ENCODE peak calls at places on chromosomes 11 and 22, in eight cellular contexts. Y, J, L, T, O, R, Q and C are unnamed samples.

GRCh38 chr22:49807780-49808708 is 19.6 kb downstream of the BRD1 start:
- DNase-seq in J (no peak), R (no peak), Q (no peak), L (peak), T (no peak), Y (no peak), O (no peak), C (no peak)

GRCh38 chr11:10564692-10565318 is 3.7 kb downstream of the LYVE1 start:
- DNase-seq in T (no peak), Y (no peak), J (no peak), Q (no peak), O (no peak), R (peak), L (peak), C (no peak)

GRCh38 chr11:6609502-6610015 is 2.5 kb downstream of the TAF10 start:
- DNase-seq in Q (no peak), R (no peak), T (no peak), J (no peak), L (no peak), O (peak), Y (no peak), C (no peak)

GRCh38 chr11:116084511-116084910 is 580.3 kb upstream of the CADM1 start:
- DNase-seq in Y (no peak), Q (no peak), T (no peak), O (no peak), R (no peak), J (no peak), L (no peak), C (no peak)

GRCh38 chr11:36743039-36743438 is 145.0 kb upstream of the RAG2 start:
- DNase-seq in R (peak), L (no peak), Y (no peak), Q (no peak), T (no peak), J (no peak), O (no peak), C (no peak)

GRCh38 chr22:44305888-44306287 is 6.9 kb downstream of the SHISAL1 start:
- DNase-seq in O (no peak), J (no peak), T (no peak), Y (no peak), L (no peak), R (no peak), Q (no peak), C (no peak)

GRCh38 chr11:46107780-46108179 is 13.5 kb downstream of the PHF21A start:
- DNase-seq in O (no peak), Q (no peak), Y (no peak), T (no peak), R (no peak), L (no peak), J (no peak), C (no peak)

GRCh38 chr22:37485006-37485713 is 1.0 kb downstream of the MFNG start:
- DNase-seq in Y (no peak), O (no peak), Q (no peak), J (no peak), L (no peak), R (peak), T (no peak), C (no peak)

GRCh38 chr11:95337175-95337957 is 106.4 kb upstream of the SESN3 start:
- DNase-seq in J (peak), O (peak), Y (peak), T (peak), L (peak), R (peak), Q (no peak), C (no peak)

GRCh38 chr11:31817054-31817620 is 6.0 kb upstream of the PAX6 start:
- DNase-seq in O (no peak), T (no peak), L (no peak), J (no peak), R (no peak), Y (no peak), Q (no peak), C (no peak)

GRCh38 chr22:22593964-22594656 is 35.0 kb upstream of the PRAME start:
- DNase-seq in O (peak), L (peak), Y (peak), J (peak), Q (no peak), T (peak), R (peak), C (no peak)

GRCh38 chr11:66363805-66364535 is 7.6 kb downstream of the SLC29A2 start:
- DNase-seq in J (no peak), Y (no peak), T (peak), L (peak), Q (no peak), O (peak), R (peak), C (no peak)

GRCh38 chr22:37896181-37896592 is 9.9 kb upstream of the MICALL1 start:
- DNase-seq in J (no peak), T (no peak), Y (no peak), O (peak), Q (no peak), L (peak), R (peak), C (no peak)

GRCh38 chr11:59668188-59668949 is 468 bp downstream of the PATL1 start:
- DNase-seq in O (peak), Q (no peak), L (peak), Y (peak), R (peak), J (peak), T (peak), C (no peak)

GRCh38 chr22:40509401-40510134 is 127.0 kb downstream of the MRTFA start:
- DNase-seq in R (no peak), T (peak), Q (peak), L (peak), O (peak), J (peak), Y (no peak), C (peak)

GRCh38 chr11:47448566-47449427 is at the start of gene RAPSN:
- DNase-seq in R (no peak), Y (no peak), J (no peak), Q (no peak), O (no peak), T (no peak), L (no peak), C (no peak)

GRCh38 chr11:57426439-57426753 is 525 bp downstream of the SLC43A3 start:
- DNase-seq in T (no peak), Q (no peak), L (no peak), O (no peak), Y (no peak), R (peak), J (no peak), C (no peak)

GRCh38 chr11:6572215-6572614 is 31.2 kb downstream of the RRP8 start:
- DNase-seq in O (no peak), J (peak), L (peak), R (no peak), Q (no peak), T (no peak), Y (no peak), C (peak)

GRCh38 chr11:117945047-117945820 is 16.0 kb upstream of the TMPRSS13 start:
- DNase-seq in R (peak), O (no peak), T (peak), L (no peak), Q (no peak), J (no peak), Y (no peak), C (no peak)

GRCh38 chr11:494761-495536 is 12.1 kb downstream of the RNH1 start:
- DNase-seq in R (no peak), L (no peak), T (no peak), O (no peak), Y (no peak), Q (no peak), J (no peak), C (no peak)

GRCh38 chr11:14645985-14646900 is 2.6 kb downstream of the PDE3B start:
- DNase-seq in Q (no peak), R (no peak), Y (no peak), T (no peak), L (no peak), J (no peak), O (no peak), C (no peak)

GRCh38 chr11:34654491-34655334 is 33.8 kb downstream of the EHF start:
- DNase-seq in L (peak), J (peak), O (no peak), Q (no peak), R (no peak), T (peak), Y (peak), C (no peak)

GRCh38 chr11:35549787-35550186 is 24.4 kb upstream of the PAMR1 start:
- DNase-seq in J (peak), L (peak), Q (peak), T (peak), R (no peak), O (no peak), Y (no peak), C (peak)

GRCh38 chr11:12677131-12677530 is 2.9 kb downstream of the TEAD1 start:
- DNase-seq in L (peak), Y (no peak), J (no peak), Q (no peak), O (no peak), T (no peak), R (no peak), C (no peak)

GRCh38 chr22:39493759-39494158 is 8.3 kb upstream of the MIEF1 start:
- DNase-seq in T (no peak), R (no peak), Y (no peak), O (no peak), J (peak), Q (no peak), L (peak), C (peak)

GRCh38 chr22:20084547-20085413 is 4.7 kb downstream of the DGCR8 start:
- DNase-seq in J (no peak), Q (no peak), R (no peak), O (no peak), T (no peak), Y (no peak), L (peak), C (no peak)

GRCh38 chr11:132453411-132453810 is 1078.9 kb downstream of the OPCML start:
- DNase-seq in Y (no peak), Q (no peak), L (no peak), R (no peak), O (no peak), J (peak), T (no peak), C (no peak)

GRCh38 chr11:65551572-65552398 is 6.4 kb downstream of the LTBP3 start:
- DNase-seq in Q (no peak), T (peak), J (no peak), Y (no peak), O (peak), L (no peak), R (peak), C (no peak)

GRCh38 chr11:122422707-122423106 is 232.8 kb upstream of the UBASH3B start:
- DNase-seq in Y (no peak), J (no peak), R (no peak), T (no peak), O (no peak), L (peak), Q (no peak), C (no peak)

GRCh38 chr22:43879901-43880742 is 11.7 kb downstream of the PNPLA5 start:
- DNase-seq in Y (no peak), R (no peak), Q (no peak), J (no peak), T (no peak), O (no peak), L (no peak), C (no peak)

GRCh38 chr11:83493918-83494317 is 207.8 kb upstream of the CCDC90B start:
- DNase-seq in J (no peak), O (no peak), L (no peak), Y (no peak), T (no peak), R (no peak), Q (no peak), C (no peak)

GRCh38 chr11:119347940-119348339 is 1.4 kb upstream of the MFRP start:
- DNase-seq in R (no peak), J (no peak), Q (no peak), L (no peak), T (no peak), Y (no peak), O (no peak), C (no peak)

GRCh38 chr11:76763573-76764348 is 19.4 kb upstream of the TSKU start:
- DNase-seq in Y (no peak), R (no peak), J (peak), Q (no peak), L (peak), O (no peak), T (no peak), C (peak)

GRCh38 chr11:12674571-12674935 is 332 bp downstream of the TEAD1 start:
- DNase-seq in R (peak), T (no peak), Q (no peak), J (no peak), Y (no peak), L (no peak), O (no peak), C (no peak)

GRCh38 chr11:46295312-46295995 is 18.0 kb downstream of the CREB3L1 start:
- DNase-seq in L (peak), J (peak), T (peak), Y (peak), Q (no peak), R (peak), O (no peak), C (no peak)

GRCh38 chr22:35319244-35319985 is 19.7 kb downstream of the TOM1 start:
- DNase-seq in T (no peak), J (no peak), O (no peak), L (no peak), R (no peak), Q (no peak), Y (no peak), C (no peak)

GRCh38 chr11:9219115-9219514 is 46.0 kb downstream of the DENND5A start:
- DNase-seq in O (no peak), Y (no peak), R (no peak), Q (no peak), L (peak), T (no peak), J (no peak), C (no peak)

GRCh38 chr11:45877221-45877620 is 8.2 kb upstream of the MAPK8IP1 start:
- DNase-seq in T (no peak), R (no peak), L (no peak), J (no peak), Y (no peak), Q (no peak), O (no peak), C (no peak)

GRCh38 chr22:46075764-46076531 is 74.4 kb upstream of the PPARA start:
- DNase-seq in R (no peak), L (no peak), Y (peak), T (no peak), J (no peak), Q (no peak), O (no peak), C (no peak)
- H3K4me3 ChIP-seq in R (no peak), L (peak), Y (peak), T (peak), J (peak), Q (peak), O (peak), C (peak)

DNA sequence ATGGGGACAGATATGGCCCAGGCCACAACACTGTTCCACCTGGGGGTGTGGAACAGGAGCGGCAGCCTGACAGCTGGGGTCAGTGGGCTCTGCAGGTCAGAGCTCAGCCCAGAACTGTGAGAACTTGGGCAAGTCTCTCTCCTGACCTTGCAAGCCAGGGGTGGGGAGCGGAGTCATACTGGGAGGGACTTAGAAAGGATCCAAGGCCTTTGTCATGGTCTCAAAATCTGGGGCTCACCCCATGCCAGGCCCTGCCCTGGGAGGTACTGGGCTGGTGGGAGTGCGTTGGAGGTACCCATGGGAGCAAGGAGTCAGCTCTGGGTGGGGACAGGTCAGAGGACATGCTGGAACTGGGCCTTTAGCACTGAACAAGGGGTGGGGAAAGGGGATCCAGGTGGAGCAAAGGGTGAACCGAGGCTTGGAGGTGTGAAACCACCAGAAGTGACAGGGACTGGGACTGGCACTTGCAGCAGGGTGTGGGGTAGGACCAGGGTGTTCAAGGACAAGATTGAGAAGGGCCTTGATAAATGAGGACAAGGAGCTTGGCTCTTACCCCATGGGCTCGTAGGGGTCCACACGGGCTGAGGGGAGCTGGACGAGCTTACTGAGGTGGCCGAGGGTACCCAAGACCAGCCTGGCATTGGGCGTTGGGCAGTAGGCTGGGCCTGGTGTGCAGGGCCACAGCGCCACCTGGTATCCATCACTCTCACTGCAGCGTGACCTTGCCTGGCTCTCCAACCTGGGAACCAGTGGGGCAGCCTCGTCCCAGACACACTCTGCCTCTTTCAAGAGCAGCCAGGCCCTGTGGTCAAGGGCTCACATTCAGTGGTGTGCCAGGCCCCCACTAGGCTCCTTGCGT is 7.4 kb upstream of the PMM1 start:
- DNase-seq in O (peak), Q (no peak), R (peak), Y (no peak), L (peak), J (peak), T (peak), C (no peak)
- TF ChIP-seq CTCF in O (peak), Q (peak), R (peak), Y (peak), L (peak), J (peak), T (peak), C (peak)

GRCh38 chr11:69275178-69275577 is 18.8 kb upstream of the MYEOV start:
- DNase-seq in J (no peak), O (no peak), L (no peak), R (no peak), Y (no peak), Q (no peak), T (no peak), C (no peak)

GRCh38 chr11:69274531-69275016 is 19.4 kb upstream of the MYEOV start:
- DNase-seq in Y (no peak), J (no peak), T (peak), Q (no peak), L (no peak), R (no peak), O (peak), C (no peak)

GRCh38 chr11:69276165-69276564 is 17.8 kb upstream of the MYEOV start:
- DNase-seq in J (no peak), Y (no peak), L (no peak), Q (no peak), O (no peak), T (no peak), R (no peak), C (no peak)

GRCh38 chr11:69278091-69278867 is 15.7 kb upstream of the MYEOV start:
- DNase-seq in O (peak), T (peak), J (peak), R (no peak), Q (no peak), L (no peak), Y (no peak), C (no peak)

DNA sequence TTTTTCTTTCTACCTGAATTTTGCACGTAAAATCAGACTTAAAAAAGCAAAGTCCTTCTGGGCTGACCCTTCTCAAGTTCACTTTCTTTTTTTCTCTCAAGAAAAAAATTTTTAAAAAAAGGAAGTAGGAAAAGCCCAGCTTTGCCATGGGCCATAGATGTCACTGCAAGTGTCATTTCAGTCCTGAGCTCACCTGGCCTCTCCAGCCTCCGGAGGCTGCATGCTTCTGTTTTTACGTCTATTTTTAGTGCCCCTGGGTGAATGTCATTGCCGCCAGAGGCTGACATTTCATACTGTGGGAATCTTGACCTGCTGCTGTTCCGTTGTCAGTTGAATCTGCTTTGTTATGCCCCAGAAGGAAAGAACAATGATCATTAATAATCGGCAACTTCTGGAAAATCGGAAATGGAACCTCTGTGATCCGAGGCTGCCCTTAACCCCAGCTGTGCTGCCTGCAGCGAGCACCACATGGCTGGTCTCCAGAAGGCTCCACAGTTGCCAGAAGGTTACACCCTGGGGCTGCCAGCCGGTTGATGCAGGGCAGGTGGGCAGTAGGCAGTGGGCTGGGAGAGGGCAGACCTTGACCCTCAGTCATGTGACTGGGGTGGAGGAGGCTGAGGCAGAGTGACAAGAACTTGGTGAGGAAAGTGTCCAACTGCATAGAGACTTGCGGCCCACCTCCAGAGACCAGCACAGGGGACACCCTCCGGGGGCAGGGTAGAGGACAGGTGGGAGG is 16.7 kb upstream of the MYEOV start:
- DNase-seq in T (no peak), L (no peak), J (no peak), Y (no peak), R (peak), O (peak), Q (no peak), C (no peak)
- H3K4me3 ChIP-seq in T (no peak), L (no peak), J (no peak), Y (no peak), R (no peak), O (no peak), Q (no peak), C (no peak)

GRCh38 chr11:60765355-60765754 is 8.7 kb downstream of the MS4A15 start:
- DNase-seq in Q (no peak), L (no peak), J (no peak), R (peak), O (no peak), T (no peak), Y (no peak), C (no peak)

GRCh38 chr11:60763692-60764369 is 7.2 kb downstream of the MS4A15 start:
- DNase-seq in O (no peak), R (peak), Q (no peak), T (no peak), Y (no peak), L (no peak), J (no peak), C (no peak)

GRCh38 chr11:60764879-60765278 is 8.2 kb downstream of the MS4A15 start:
- DNase-seq in Y (no peak), J (no peak), Q (no peak), T (no peak), L (no peak), O (no peak), R (peak), C (no peak)

GRCh38 chr11:60761436-60762190 is 4.9 kb downstream of the MS4A15 start:
- DNase-seq in Q (no peak), L (no peak), O (no peak), R (peak), J (no peak), T (no peak), Y (no peak), C (no peak)

DNA sequence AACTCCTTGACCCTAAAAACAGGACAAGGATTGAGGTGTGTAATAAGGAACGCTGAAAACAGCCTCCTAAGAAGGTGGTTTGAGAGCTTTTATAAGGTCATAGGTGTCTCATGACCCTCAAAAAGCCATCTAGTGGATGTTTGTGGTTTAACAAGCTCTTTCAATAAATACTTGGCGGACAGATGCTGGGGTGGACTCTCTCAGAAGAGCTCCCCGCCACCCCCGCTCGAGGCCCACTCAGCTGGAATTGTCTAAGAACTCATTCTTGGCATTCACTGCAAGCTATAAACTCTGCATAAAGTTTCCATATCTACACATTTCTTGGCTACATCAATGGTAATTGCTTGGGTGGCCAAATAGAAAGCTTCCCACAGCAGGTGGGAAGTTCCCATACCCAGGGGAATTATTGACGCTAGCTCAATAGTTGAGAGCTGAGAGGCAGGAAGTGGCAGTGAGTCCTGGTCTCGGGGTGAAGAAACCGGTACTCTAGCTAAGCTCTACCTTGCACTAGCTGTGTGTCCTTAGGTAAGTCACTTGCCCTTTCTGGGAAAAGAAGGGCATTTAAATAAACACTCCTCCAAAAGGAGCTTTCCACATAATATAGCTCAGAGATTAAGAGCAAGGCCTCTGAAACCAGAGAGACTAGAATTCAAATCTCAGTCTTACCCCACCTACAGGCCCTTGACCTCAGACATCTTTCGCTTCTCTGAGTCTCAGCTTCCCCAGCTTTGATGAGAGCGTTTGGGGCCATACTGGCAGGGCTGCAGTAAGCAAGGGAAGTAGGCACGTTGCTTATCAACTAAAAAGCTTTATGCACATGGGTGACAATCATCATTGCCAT is 6.4 kb downstream of the MS4A15 start:
- DNase-seq in O (no peak), Q (no peak), J (no peak), Y (no peak), T (no peak), L (no peak), R (peak), C (no peak)
- TF ChIP-seq CTCF in O (peak), Q (peak), J (peak), Y (no peak), T (no peak), L (no peak), R (peak), C (no peak)